ENCODE peak calls at places on chromosomes 2 and 18, in eight cellular contexts. G is activated naive CD4-positive, alpha-beta T cell; C is NCI-H524; P is WTC11; K is GM23248; L is MCF 10A; V is progenitor cell of endocrine pancreas; B is NCI-H2029. O is an unnamed sample.
A peak's percentile ranks its signal among the peaks of the same experiment; 100 is the strongest.

GRCh38 chr2:65868177-65868576 is 435.8 kb upstream of the SPRED2 start:
- DNase-seq in K (no peak), L (no peak), V (no peak), B (no peak), C (no peak), P (no peak), G (no peak), O (no peak)

GRCh38 chr2:75403991-75404428 is 156.7 kb downstream of the EVA1A start:
- DNase-seq in L (peak; percentile 58), B (peak; percentile 31), V (no peak), G (no peak), C (peak; percentile 21), P (no peak), K (peak; percentile 69), O (peak; percentile 64)

GRCh38 chr2:215498411-215498810 is 62.5 kb upstream of the FN1 start:
- DNase-seq in K (peak; percentile 20), L (peak; percentile 84), P (no peak), V (no peak), B (no peak), G (no peak), C (no peak), O (no peak)

GRCh38 chr2:161414015-161414384 is 2.1 kb upstream of the TBR1 start:
- DNase-seq in G (no peak), P (no peak), L (no peak), C (no peak), B (no peak), V (no peak), K (no peak), O (no peak)

GRCh38 chr18:10524507-10525425 is 1.1 kb upstream of the NAPG start:
- DNase-seq in K (peak; percentile 74), B (no peak), C (no peak), L (no peak), G (no peak), V (no peak), P (no peak), O (peak; percentile 56)

GRCh38 chr2:53448591-53448990 is 319.0 kb upstream of the CHAC2 start:
- DNase-seq in G (no peak), B (no peak), P (no peak), V (no peak), L (peak; percentile 20), C (no peak), K (peak; percentile 39), O (no peak)

GRCh38 chr2:70362661-70363060 is 60.8 kb upstream of the FAM136A start:
- DNase-seq in B (no peak), L (no peak), K (peak; percentile 75), P (no peak), C (no peak), V (no peak), G (no peak), O (peak; percentile 60)

GRCh38 chr2:98463551-98463971 is 18.9 kb downstream of the INPP4A start:
- DNase-seq in V (no peak), P (peak; percentile 34), B (no peak), C (no peak), L (no peak), G (no peak), K (no peak), O (no peak)

GRCh38 chr18:61892683-61893303 is at the start of gene RNF152:
- DNase-seq in V (peak; percentile 40), B (no peak), C (peak; percentile 62), P (peak; percentile 53), G (peak; percentile 10), K (peak; percentile 59), L (no peak), O (peak; percentile 34)

GRCh38 chr2:237227190-237227988 is 141.7 kb downstream of the COPS8 start:
- DNase-seq in L (peak; percentile 85), C (no peak), V (no peak), K (peak; percentile 96), G (no peak), P (no peak), B (no peak), O (peak; percentile 77)

GRCh38 chr2:46177461-46178089 is 119.6 kb upstream of the EPAS1 start:
- DNase-seq in K (no peak), L (no peak), C (no peak), B (no peak), V (no peak), G (no peak), P (no peak), O (no peak)

GRCh38 chr2:231917280-231918088 is 8.7 kb downstream of the NPPC start:
- DNase-seq in L (no peak), P (no peak), C (no peak), B (no peak), K (peak; percentile 30), V (no peak), G (no peak), O (no peak)

GRCh38 chr2:111919362-111919761 is 21.0 kb downstream of the MERTK start:
- DNase-seq in K (peak; percentile 21), L (no peak), C (no peak), G (no peak), P (peak; percentile 28), B (no peak), V (no peak), O (no peak)

GRCh38 chr2:188089896-188090295 is 201.8 kb upstream of the GULP1 start:
- DNase-seq in L (peak; percentile 6), C (no peak), G (no peak), V (no peak), B (no peak), K (peak; percentile 66), P (no peak), O (peak; percentile 44)

GRCh38 chr2:140502951-140503630 is 1627.7 kb downstream of the LRP1B start:
- DNase-seq in B (peak; percentile 4), V (no peak), L (peak; percentile 11), P (no peak), K (peak; percentile 89), C (no peak), G (no peak), O (peak; percentile 81)

GRCh38 chr18:21598726-21599584 is 1.5 kb downstream of the ESCO1 start:
- DNase-seq in L (peak; percentile 22), V (no peak), G (no peak), P (no peak), K (peak; percentile 6), B (no peak), C (no peak), O (peak; percentile 36)

GRCh38 chr2:231617059-231617926 is 24.6 kb downstream of the TEX44 start:
- DNase-seq in V (no peak), B (no peak), G (no peak), C (no peak), L (peak; percentile 71), K (no peak), P (no peak), O (peak; percentile 52)

GRCh38 chr18:46250084-46250811 is 146.1 kb downstream of the HAUS1 start:
- DNase-seq in L (peak; percentile 46), V (no peak), C (no peak), B (peak; percentile 83), P (no peak), G (no peak), K (peak; percentile 59), O (peak; percentile 98)

GRCh38 chr18:63831080-63831788 is 56.0 kb downstream of the SERPINB7 start:
- DNase-seq in B (no peak), G (no peak), V (no peak), P (no peak), K (peak; percentile 69), L (peak; percentile 47), C (no peak), O (peak; percentile 43)

GRCh38 chr18:46152436-46152807 is 48.2 kb downstream of the HAUS1 start:
- DNase-seq in C (peak; percentile 23), K (peak; percentile 94), V (no peak), G (no peak), P (no peak), L (peak; percentile 88), B (peak; percentile 86), O (peak; percentile 52)

GRCh38 chr2:218622606-218623238 is 15.0 kb downstream of the PLCD4 start:
- DNase-seq in K (peak; percentile 26), P (no peak), B (no peak), C (no peak), G (no peak), V (no peak), L (peak; percentile 27), O (no peak)

GRCh38 chr18:62716679-62717058 is 1.3 kb downstream of the PHLPP1 start:
- DNase-seq in P (peak; percentile 66), G (peak; percentile 23), B (no peak), L (peak; percentile 43), V (peak; percentile 45), C (peak; percentile 11), K (peak; percentile 56), O (no peak)

GRCh38 chr18:33906046-33906445 is 318.7 kb downstream of the NOL4 start:
- DNase-seq in P (no peak), K (no peak), C (no peak), L (no peak), G (no peak), B (no peak), V (no peak), O (no peak)

GRCh38 chr2:71466301-71467179 is 13.2 kb downstream of the DYSF start:
- DNase-seq in V (peak; percentile 37), K (peak; percentile 50), L (peak; percentile 14), G (no peak), B (no peak), C (peak; percentile 3), P (peak; percentile 66), O (peak; percentile 35)

GRCh38 chr18:62445386-62445917 is 77.4 kb upstream of the ZCCHC2 start:
- DNase-seq in L (peak; percentile 59), V (no peak), P (no peak), G (no peak), C (no peak), K (peak; percentile 48), B (no peak), O (peak; percentile 91)

GRCh38 chr2:67878743-67879142 is 184.1 kb downstream of the C1D start:
- DNase-seq in P (no peak), G (no peak), K (no peak), C (no peak), V (no peak), B (no peak), L (no peak), O (no peak)